ENCODE peak calls at places on chromosomes 6 and 20, in eight cellular contexts. One of them, this sample, is unnamed.

GRCh38 chr20:63482021-63482587 is 9.6 kb upstream of the KCNQ2 start:
- DNase-seq in stimulated activated CD4-positive, alpha-beta T cell treated with anti-CD3 and anti-CD28 coated beads, Interleukin-1b, Interleukin-23, amount 100 ng/mL, for 24 hours: no peak
- DNase-seq in T follicular helper cell: no peak
- DNase-seq in ACHN: no peak
- DNase-seq in mucosa of descending colon: no peak
- DNase-seq in T-helper 1 cell: no peak
- DNase-seq in lung microvascular endothelial cell: no peak
- DNase-seq in pons: no peak
- DNase-seq in this sample: no peak

GRCh38 chr6:138865480-138866101 is 69.7 kb downstream of the ECT2L start:
- DNase-seq in stimulated activated CD4-positive, alpha-beta T cell treated with anti-CD3 and anti-CD28 coated beads, Interleukin-1b, Interleukin-23, amount 100 ng/mL, for 24 hours: no peak
- DNase-seq in ACHN: no peak
- DNase-seq in lung microvascular endothelial cell: no peak
- DNase-seq in pons: no peak
- DNase-seq in T follicular helper cell: no peak
- DNase-seq in mucosa of descending colon: no peak
- DNase-seq in T-helper 1 cell: no peak
- DNase-seq in this sample: no peak

GRCh38 chr20:38145094-38146075 is 19.7 kb downstream of the TGM2 start:
- DNase-seq in stimulated activated CD4-positive, alpha-beta T cell treated with anti-CD3 and anti-CD28 coated beads, Interleukin-1b, Interleukin-23, amount 100 ng/mL, for 24 hours: no peak
- DNase-seq in T-helper 1 cell: no peak
- DNase-seq in ACHN: peak; percentile 19
- DNase-seq in T follicular helper cell: no peak
- DNase-seq in pons: no peak
- DNase-seq in mucosa of descending colon: no peak
- DNase-seq in lung microvascular endothelial cell: no peak
- DNase-seq in this sample: no peak

GRCh38 chr6:151740820-151741219 is 66.7 kb upstream of the ESR1 start:
- DNase-seq in mucosa of descending colon: no peak
- DNase-seq in ACHN: no peak
- DNase-seq in stimulated activated CD4-positive, alpha-beta T cell treated with anti-CD3 and anti-CD28 coated beads, Interleukin-1b, Interleukin-23, amount 100 ng/mL, for 24 hours: no peak
- DNase-seq in T follicular helper cell: no peak
- DNase-seq in lung microvascular endothelial cell: no peak
- DNase-seq in pons: no peak
- DNase-seq in T-helper 1 cell: no peak
- DNase-seq in this sample: no peak

GRCh38 chr6:83958250-83958685 is 75.3 kb upstream of the MRAP2 start:
- DNase-seq in T-helper 1 cell: no peak
- DNase-seq in pons: no peak
- DNase-seq in stimulated activated CD4-positive, alpha-beta T cell treated with anti-CD3 and anti-CD28 coated beads, Interleukin-1b, Interleukin-23, amount 100 ng/mL, for 24 hours: no peak
- DNase-seq in lung microvascular endothelial cell: no peak
- DNase-seq in ACHN: no peak
- DNase-seq in mucosa of descending colon: no peak
- DNase-seq in T follicular helper cell: no peak
- DNase-seq in this sample: no peak

GRCh38 chr6:88165087-88165876 is 865 bp downstream of the CNR1 start:
- DNase-seq in T-helper 1 cell: no peak
- DNase-seq in stimulated activated CD4-positive, alpha-beta T cell treated with anti-CD3 and anti-CD28 coated beads, Interleukin-1b, Interleukin-23, amount 100 ng/mL, for 24 hours: no peak
- DNase-seq in pons: no peak
- DNase-seq in T follicular helper cell: no peak
- DNase-seq in lung microvascular endothelial cell: no peak
- DNase-seq in ACHN: no peak
- DNase-seq in mucosa of descending colon: no peak
- DNase-seq in this sample: no peak

GRCh38 chr6:88870728-88871330 is 92.6 kb downstream of the RNGTT start:
- DNase-seq in ACHN: peak; percentile 67
- DNase-seq in pons: peak; percentile 79
- DNase-seq in T-helper 1 cell: peak; percentile 40
- DNase-seq in T follicular helper cell: peak; percentile 27
- DNase-seq in mucosa of descending colon: no peak
- DNase-seq in lung microvascular endothelial cell: peak; percentile 85
- DNase-seq in stimulated activated CD4-positive, alpha-beta T cell treated with anti-CD3 and anti-CD28 coated beads, Interleukin-1b, Interleukin-23, amount 100 ng/mL, for 24 hours: peak; percentile 16
- DNase-seq in this sample: peak; percentile 69

GRCh38 chr6:109071125-109071917 is 23.3 kb downstream of the SESN1 start:
- DNase-seq in lung microvascular endothelial cell: no peak
- DNase-seq in pons: no peak
- DNase-seq in mucosa of descending colon: no peak
- DNase-seq in ACHN: no peak
- DNase-seq in stimulated activated CD4-positive, alpha-beta T cell treated with anti-CD3 and anti-CD28 coated beads, Interleukin-1b, Interleukin-23, amount 100 ng/mL, for 24 hours: no peak
- DNase-seq in T follicular helper cell: no peak
- DNase-seq in T-helper 1 cell: no peak
- DNase-seq in this sample: no peak

GRCh38 chr6:155050311-155050710 is 55.2 kb downstream of the TIAM2 start:
- DNase-seq in T-helper 1 cell: no peak
- DNase-seq in T follicular helper cell: no peak
- DNase-seq in lung microvascular endothelial cell: no peak
- DNase-seq in ACHN: no peak
- DNase-seq in mucosa of descending colon: no peak
- DNase-seq in stimulated activated CD4-positive, alpha-beta T cell treated with anti-CD3 and anti-CD28 coated beads, Interleukin-1b, Interleukin-23, amount 100 ng/mL, for 24 hours: no peak
- DNase-seq in pons: no peak
- DNase-seq in this sample: no peak

GRCh38 chr6:108650781-108651180 is 90.1 kb downstream of the FOXO3 start:
- DNase-seq in lung microvascular endothelial cell: no peak
- DNase-seq in T follicular helper cell: no peak
- DNase-seq in ACHN: no peak
- DNase-seq in T-helper 1 cell: no peak
- DNase-seq in pons: no peak
- DNase-seq in mucosa of descending colon: no peak
- DNase-seq in stimulated activated CD4-positive, alpha-beta T cell treated with anti-CD3 and anti-CD28 coated beads, Interleukin-1b, Interleukin-23, amount 100 ng/mL, for 24 hours: no peak
- DNase-seq in this sample: no peak

GRCh38 chr6:87714093-87714809 is 12.2 kb upstream of the AKIRIN2 start:
- DNase-seq in pons: no peak
- DNase-seq in ACHN: peak; percentile 30
- DNase-seq in mucosa of descending colon: no peak
- DNase-seq in lung microvascular endothelial cell: no peak
- DNase-seq in stimulated activated CD4-positive, alpha-beta T cell treated with anti-CD3 and anti-CD28 coated beads, Interleukin-1b, Interleukin-23, amount 100 ng/mL, for 24 hours: no peak
- DNase-seq in T follicular helper cell: no peak
- DNase-seq in T-helper 1 cell: no peak
- DNase-seq in this sample: no peak

GRCh38 chr20:50680106-50680960 is 11.0 kb downstream of the RIPOR3 start:
- DNase-seq in T-helper 1 cell: no peak
- DNase-seq in pons: no peak
- DNase-seq in ACHN: peak; percentile 68
- DNase-seq in lung microvascular endothelial cell: no peak
- DNase-seq in stimulated activated CD4-positive, alpha-beta T cell treated with anti-CD3 and anti-CD28 coated beads, Interleukin-1b, Interleukin-23, amount 100 ng/mL, for 24 hours: no peak
- DNase-seq in T follicular helper cell: no peak
- DNase-seq in mucosa of descending colon: no peak
- DNase-seq in this sample: peak; percentile 54

GRCh38 chr6:44225579-44226325 is 2.4 kb downstream of the SLC29A1 start:
- DNase-seq in lung microvascular endothelial cell: no peak
- DNase-seq in pons: no peak
- DNase-seq in T-helper 1 cell: no peak
- DNase-seq in mucosa of descending colon: no peak
- DNase-seq in stimulated activated CD4-positive, alpha-beta T cell treated with anti-CD3 and anti-CD28 coated beads, Interleukin-1b, Interleukin-23, amount 100 ng/mL, for 24 hours: no peak
- DNase-seq in ACHN: no peak
- DNase-seq in T follicular helper cell: no peak
- DNase-seq in this sample: no peak

GRCh38 chr20:39111359-39112195 is 149.4 kb downstream of the DHX35 start:
- DNase-seq in T follicular helper cell: no peak
- DNase-seq in ACHN: no peak
- DNase-seq in lung microvascular endothelial cell: no peak
- DNase-seq in mucosa of descending colon: no peak
- DNase-seq in T-helper 1 cell: no peak
- DNase-seq in stimulated activated CD4-positive, alpha-beta T cell treated with anti-CD3 and anti-CD28 coated beads, Interleukin-1b, Interleukin-23, amount 100 ng/mL, for 24 hours: no peak
- DNase-seq in pons: no peak
- DNase-seq in this sample: no peak

GRCh38 chr20:62368629-62369507 is 1.8 kb upstream of the LAMA5 start:
- DNase-seq in mucosa of descending colon: no peak
- DNase-seq in T follicular helper cell: no peak
- DNase-seq in stimulated activated CD4-positive, alpha-beta T cell treated with anti-CD3 and anti-CD28 coated beads, Interleukin-1b, Interleukin-23, amount 100 ng/mL, for 24 hours: no peak
- DNase-seq in ACHN: peak; percentile 53
- DNase-seq in pons: no peak
- DNase-seq in T-helper 1 cell: no peak
- DNase-seq in lung microvascular endothelial cell: peak; percentile 54
- DNase-seq in this sample: peak; percentile 53

GRCh38 chr20:51532577-51533191 is 9.8 kb downstream of the NFATC2 start:
- DNase-seq in pons: peak; percentile 69
- DNase-seq in T-helper 1 cell: no peak
- DNase-seq in mucosa of descending colon: no peak
- DNase-seq in lung microvascular endothelial cell: no peak
- DNase-seq in T follicular helper cell: no peak
- DNase-seq in ACHN: no peak
- DNase-seq in stimulated activated CD4-positive, alpha-beta T cell treated with anti-CD3 and anti-CD28 coated beads, Interleukin-1b, Interleukin-23, amount 100 ng/mL, for 24 hours: no peak
- DNase-seq in this sample: no peak

GRCh38 chr6:30981942-30982772 is 1.4 kb upstream of the MUC21 start:
- DNase-seq in ACHN: peak; percentile 65
- DNase-seq in T-helper 1 cell: no peak
- DNase-seq in pons: no peak
- DNase-seq in mucosa of descending colon: no peak
- DNase-seq in stimulated activated CD4-positive, alpha-beta T cell treated with anti-CD3 and anti-CD28 coated beads, Interleukin-1b, Interleukin-23, amount 100 ng/mL, for 24 hours: no peak
- DNase-seq in T follicular helper cell: no peak
- DNase-seq in lung microvascular endothelial cell: peak; percentile 37
- DNase-seq in this sample: peak; percentile 68

GRCh38 chr20:58678806-58679205 is 13.8 kb upstream of the NPEPL1 start:
- DNase-seq in pons: no peak
- DNase-seq in T-helper 1 cell: no peak
- DNase-seq in T follicular helper cell: no peak
- DNase-seq in stimulated activated CD4-positive, alpha-beta T cell treated with anti-CD3 and anti-CD28 coated beads, Interleukin-1b, Interleukin-23, amount 100 ng/mL, for 24 hours: no peak
- DNase-seq in ACHN: no peak
- DNase-seq in mucosa of descending colon: no peak
- DNase-seq in lung microvascular endothelial cell: no peak
- DNase-seq in this sample: no peak

GRCh38 chr6:159212026-159212425 is 42.8 kb downstream of the FNDC1 start:
- DNase-seq in pons: no peak
- DNase-seq in T-helper 1 cell: no peak
- DNase-seq in lung microvascular endothelial cell: peak; percentile 6
- DNase-seq in ACHN: no peak
- DNase-seq in T follicular helper cell: no peak
- DNase-seq in stimulated activated CD4-positive, alpha-beta T cell treated with anti-CD3 and anti-CD28 coated beads, Interleukin-1b, Interleukin-23, amount 100 ng/mL, for 24 hours: no peak
- DNase-seq in mucosa of descending colon: no peak
- DNase-seq in this sample: peak; percentile 49

GRCh38 chr6:110999634-111000270 is 17.9 kb downstream of the RPF2 start:
- DNase-seq in pons: peak; percentile 66
- DNase-seq in mucosa of descending colon: no peak
- DNase-seq in lung microvascular endothelial cell: peak; percentile 59
- DNase-seq in ACHN: peak; percentile 42
- DNase-seq in T follicular helper cell: no peak
- DNase-seq in stimulated activated CD4-positive, alpha-beta T cell treated with anti-CD3 and anti-CD28 coated beads, Interleukin-1b, Interleukin-23, amount 100 ng/mL, for 24 hours: no peak
- DNase-seq in T-helper 1 cell: no peak
- DNase-seq in this sample: peak; percentile 17

GRCh38 chr6:88586371-88587157 is 376.9 kb downstream of the RNGTT start:
- DNase-seq in stimulated activated CD4-positive, alpha-beta T cell treated with anti-CD3 and anti-CD28 coated beads, Interleukin-1b, Interleukin-23, amount 100 ng/mL, for 24 hours: no peak
- DNase-seq in pons: peak; percentile 53
- DNase-seq in T follicular helper cell: no peak
- DNase-seq in mucosa of descending colon: no peak
- DNase-seq in ACHN: no peak
- DNase-seq in lung microvascular endothelial cell: no peak
- DNase-seq in T-helper 1 cell: no peak
- DNase-seq in this sample: no peak

GRCh38 chr6:150443621-150444020 is 74.8 kb downstream of the IYD start:
- DNase-seq in pons: no peak
- DNase-seq in lung microvascular endothelial cell: no peak
- DNase-seq in T-helper 1 cell: no peak
- DNase-seq in stimulated activated CD4-positive, alpha-beta T cell treated with anti-CD3 and anti-CD28 coated beads, Interleukin-1b, Interleukin-23, amount 100 ng/mL, for 24 hours: no peak
- DNase-seq in T follicular helper cell: no peak
- DNase-seq in ACHN: no peak
- DNase-seq in mucosa of descending colon: no peak
- DNase-seq in this sample: no peak

GRCh38 chr6:26057899-26058298 is 29.3 kb upstream of the HFE start:
- DNase-seq in mucosa of descending colon: no peak
- DNase-seq in T follicular helper cell: no peak
- DNase-seq in pons: no peak
- DNase-seq in lung microvascular endothelial cell: no peak
- DNase-seq in ACHN: no peak
- DNase-seq in T-helper 1 cell: no peak
- DNase-seq in stimulated activated CD4-positive, alpha-beta T cell treated with anti-CD3 and anti-CD28 coated beads, Interleukin-1b, Interleukin-23, amount 100 ng/mL, for 24 hours: no peak
- DNase-seq in this sample: no peak

This sample was measured in cardiac muscle cell.